ENCODE peak calls at places on chromosomes 12 and 14, in ten cellular contexts. I is IMR-90, T is A549, A is GM23338, E is astrocyte, M is PC-3, V is mammary epithelial cell, B is OCI-LY7, S is neural progenitor cell, R is fibroblast of lung. J is an unnamed sample.

GRCh38 chr12:92603741-92604432 is 98.9 kb upstream of the PLEKHG7 start:
- DNase-seq in A (no peak), S (no peak), T (peak; percentile 89), R (peak; percentile 32), E (no peak), M (no peak), V (peak; percentile 75), B (no peak), I (peak; percentile 50), J (no peak)

GRCh38 chr12:16198884-16199283 is 78.6 kb downstream of the SLC15A5 start:
- DNase-seq in B (peak; percentile 98), T (no peak), M (no peak), E (no peak), S (peak; percentile 53), V (no peak), A (peak; percentile 54), R (no peak), I (no peak), J (no peak)

GRCh38 chr12:44774815-44775411 is 101.2 kb downstream of the NELL2 start:
- DNase-seq in S (peak; percentile 68), I (peak; percentile 1), A (peak; percentile 81), R (no peak), B (peak; percentile 47), V (peak; percentile 15), T (peak; percentile 42), E (no peak), M (peak; percentile 54), J (peak; percentile 3)

GRCh38 chr12:131803995-131804521 is 24.1 kb upstream of the MMP17 start:
- DNase-seq in M (peak; percentile 31), V (no peak), I (peak; percentile 60), T (no peak), B (no peak), E (peak; percentile 66), R (peak; percentile 76), A (no peak), S (no peak), J (peak; percentile 85)

GRCh38 chr12:82015623-82016347 is 256.6 kb upstream of the PPFIA2 start:
- DNase-seq in V (no peak), S (no peak), R (no peak), M (no peak), I (no peak), E (no peak), T (no peak), A (no peak), B (no peak), J (no peak)

GRCh38 chr12:115335594-115335993 is 651.6 kb upstream of the TBX3 start:
- DNase-seq in T (no peak), A (no peak), R (no peak), E (no peak), M (no peak), V (no peak), B (no peak), I (no peak), S (no peak), J (no peak)

GRCh38 chr14:88535149-88535548 is 19.7 kb downstream of the PTPN21 start:
- DNase-seq in B (no peak), S (peak; percentile 46), R (no peak), E (no peak), I (no peak), V (no peak), M (no peak), T (peak; percentile 23), A (peak; percentile 57), J (peak; percentile 31)

GRCh38 chr14:100546051-100546443 is 41.2 kb downstream of the BEGAIN start:
- DNase-seq in B (peak; percentile 37), V (no peak), A (no peak), S (no peak), M (peak; percentile 15), R (no peak), E (no peak), I (no peak), T (no peak), J (no peak)

GRCh38 chr12:2183556-2184541 is 131.1 kb downstream of the CACNA1C start:
- DNase-seq in M (no peak), E (peak; percentile 82), S (peak; percentile 42), R (peak; percentile 85), I (peak; percentile 75), T (peak; percentile 13), B (peak; percentile 46), V (peak; percentile 4), A (peak; percentile 56), J (peak; percentile 90)

GRCh38 chr12:3033538-3033865 is 43.7 kb upstream of the TSPAN9 start:
- DNase-seq in M (no peak), V (no peak), E (no peak), B (no peak), S (no peak), R (no peak), I (no peak), A (no peak), T (no peak), J (peak; percentile 69)

GRCh38 chr12:94327819-94328218 is 131.8 kb downstream of the CEP83 start:
- DNase-seq in E (peak; percentile 6), V (peak; percentile 22), M (no peak), B (no peak), T (no peak), R (peak; percentile 8), I (no peak), S (no peak), A (no peak), J (no peak)

GRCh38 chr12:94326727-94327126 is 132.9 kb downstream of the CEP83 start:
- DNase-seq in B (no peak), T (no peak), A (no peak), S (no peak), R (peak; percentile 94), V (peak; percentile 85), I (peak; percentile 78), E (peak; percentile 93), M (peak; percentile 70), J (peak; percentile 55)

GRCh38 chr12:94326234-94326633 is 133.4 kb downstream of the CEP83 start:
- DNase-seq in I (no peak), A (no peak), B (no peak), M (no peak), S (no peak), R (no peak), T (no peak), E (no peak), V (no peak), J (no peak)

DNA sequence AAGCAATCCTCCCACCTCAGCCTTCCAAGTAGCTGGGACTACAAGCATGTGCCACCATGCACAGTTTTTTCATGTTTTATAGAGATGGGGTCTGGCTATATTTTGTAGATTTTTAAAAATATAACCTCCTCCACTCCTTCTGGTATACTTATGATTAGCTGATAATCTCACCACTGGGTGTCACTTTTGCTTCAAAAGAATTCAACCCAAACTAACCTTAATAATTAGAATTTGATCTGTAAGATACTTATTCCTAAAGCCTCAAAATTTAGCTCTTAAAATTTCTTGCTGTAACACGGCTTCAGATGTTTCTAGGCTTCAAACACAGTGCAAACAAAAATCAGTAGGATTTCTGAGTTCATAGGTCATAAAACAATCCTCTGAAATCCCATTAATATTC is 130.3 kb downstream of the CEP83 start:
- DNase-seq in E (no peak), S (no peak), T (no peak), B (no peak), R (no peak), V (no peak), M (no peak), A (no peak), I (no peak), J (no peak)
- TF ChIP-seq CTCF in E (no peak), S (no peak), T (peak; percentile 19), B (peak; percentile 64), R (no peak), V (no peak), M (peak; percentile 46), A (no peak), I (no peak), J (no peak)

GRCh38 chr12:14171111-14171510 is 189.7 kb upstream of the GRIN2B start:
- DNase-seq in E (no peak), V (no peak), A (no peak), M (no peak), I (no peak), S (no peak), B (peak; percentile 90), R (no peak), T (no peak), J (no peak)
- H3K4me2 ChIP-seq in E (no peak overlapping the region), V (no peak overlapping the region), A (no peak overlapping the region), M (no peak overlapping the region), I (no peak overlapping the region), S (no peak overlapping the region), B (peak overlapping the region; percentile 62), R (no peak overlapping the region), T (no peak overlapping the region), J (no peak overlapping the region)

DNA sequence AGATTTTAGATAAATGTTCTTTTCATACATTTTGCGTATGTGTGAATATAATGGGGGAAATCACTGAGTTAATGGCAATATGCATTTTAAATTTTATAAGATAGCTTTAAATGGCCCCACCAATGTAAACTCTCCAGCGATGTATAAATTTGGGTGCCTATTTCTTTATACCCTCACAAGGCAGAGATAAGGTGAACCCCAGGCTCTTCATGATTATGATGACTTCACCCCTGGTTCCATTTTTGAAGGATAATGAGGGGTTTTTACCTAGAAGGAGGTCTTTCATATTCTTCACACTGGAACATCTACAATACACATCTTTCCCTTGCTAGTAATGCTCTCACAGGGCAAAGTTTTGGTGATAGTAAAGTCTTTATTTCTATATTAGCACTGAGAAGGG is 35.2 kb downstream of the KLRG1 start:
- DNase-seq in B (no peak), E (no peak), T (no peak), V (no peak), M (no peak), R (no peak), I (no peak), S (no peak), A (no peak), J (no peak)
- H3K4me3 ChIP-seq in B (no peak overlapping the region), E (no peak overlapping the region), T (no peak overlapping the region), V (no peak overlapping the region), M (no peak overlapping the region), R (no peak overlapping the region), I (no peak overlapping the region), S (no peak overlapping the region), A (no peak overlapping the region), J (no peak overlapping the region)

GRCh38 chr12:26176725-26177124 is 18.6 kb upstream of the SSPN start:
- DNase-seq in R (no peak), E (no peak), V (no peak), A (no peak), M (no peak), I (no peak), B (no peak), S (no peak), T (no peak), J (no peak)
- TF ChIP-seq CTCF in R (no peak), E (no peak), V (no peak), A (no peak), M (no peak), I (no peak), B (no peak), S (no peak), T (no peak), J (no peak)

J was measured in osteoblast.